ENCODE peak calls at places on chromosomes 16 and 17, in five cellular contexts. One of them, this sample, is unnamed.

GRCh38 chr16:86066755-86067154 is 167.8 kb downstream of the IRF8 start:
- DNase-seq in GM12878: no peak
- DNase-seq in K562: no peak
- DNase-seq in HCT116: no peak
- DNase-seq in SK-N-SH: no peak
- DNase-seq in this sample: no peak

GRCh38 chr16:57000271-57001025 is 11.1 kb downstream of the NLRC5 start:
- DNase-seq in SK-N-SH: no peak
- DNase-seq in HCT116: peak; percentile 19
- DNase-seq in GM12878: peak; percentile 87
- DNase-seq in K562: no peak
- DNase-seq in this sample: no peak

GRCh38 chr16:5004311-5004710 is 29.4 kb downstream of the NAGPA start:
- DNase-seq in SK-N-SH: no peak
- DNase-seq in K562: no peak
- DNase-seq in GM12878: no peak
- DNase-seq in HCT116: no peak
- DNase-seq in this sample: no peak

GRCh38 chr16:27154573-27155521 is 48.5 kb upstream of the KDM8 start:
- DNase-seq in HCT116: peak; percentile 56
- DNase-seq in K562: peak; percentile 87
- DNase-seq in SK-N-SH: peak; percentile 77
- DNase-seq in GM12878: no peak
- DNase-seq in this sample: peak; percentile 47

GRCh38 chr17:64491995-64492394 is 4.9 kb downstream of the POLG2 start:
- DNase-seq in SK-N-SH: no peak
- DNase-seq in K562: no peak
- DNase-seq in HCT116: no peak
- DNase-seq in GM12878: no peak
- DNase-seq in this sample: no peak

GRCh38 chr16:83968891-83969672 is 1.0 kb downstream of the NECAB2 start:
- DNase-seq in GM12878: no peak
- DNase-seq in K562: no peak
- DNase-seq in HCT116: no peak
- DNase-seq in SK-N-SH: no peak
- DNase-seq in this sample: no peak

GRCh38 chr16:4801962-4802658 is at the start of gene ROGDI:
- DNase-seq in GM12878: no peak
- DNase-seq in K562: peak; percentile 77
- DNase-seq in HCT116: peak; percentile 64
- DNase-seq in SK-N-SH: no peak
- DNase-seq in this sample: peak; percentile 71

GRCh38 chr16:13909872-13910303 is 10.1 kb upstream of the ERCC4 start:
- DNase-seq in K562: no peak
- DNase-seq in HCT116: no peak
- DNase-seq in GM12878: no peak
- DNase-seq in SK-N-SH: no peak
- DNase-seq in this sample: no peak

GRCh38 chr17:59840329-59840907 is 52.3 kb downstream of the TUBD1 start:
- DNase-seq in SK-N-SH: no peak
- DNase-seq in K562: no peak
- DNase-seq in HCT116: no peak
- DNase-seq in GM12878: no peak
- DNase-seq in this sample: peak; percentile 71

GRCh38 chr17:50903604-50904521 is 37.7 kb upstream of the TOB1 start:
- DNase-seq in HCT116: no peak
- DNase-seq in K562: no peak
- DNase-seq in SK-N-SH: no peak
- DNase-seq in GM12878: no peak
- DNase-seq in this sample: no peak

GRCh38 chr16:28105954-28106353 is 42.4 kb upstream of the GSG1L start:
- DNase-seq in GM12878: no peak
- DNase-seq in K562: no peak
- DNase-seq in SK-N-SH: no peak
- DNase-seq in HCT116: no peak
- DNase-seq in this sample: no peak

GRCh38 chr17:2232244-2232638 is 71.3 kb downstream of the SMG6 start:
- DNase-seq in K562: no peak
- DNase-seq in HCT116: no peak
- DNase-seq in GM12878: no peak
- DNase-seq in SK-N-SH: no peak
- DNase-seq in this sample: no peak

GRCh38 chr16:50683689-50684374 is 2.7 kb upstream of the SNX20 start:
- DNase-seq in GM12878: peak; percentile 87
- DNase-seq in SK-N-SH: no peak
- DNase-seq in K562: no peak
- DNase-seq in HCT116: no peak
- DNase-seq in this sample: no peak

GRCh38 chr17:29032067-29032551 is 10.8 kb upstream of the PIPOX start:
- DNase-seq in HCT116: no peak
- DNase-seq in GM12878: no peak
- DNase-seq in K562: no peak
- DNase-seq in SK-N-SH: no peak
- DNase-seq in this sample: no peak

GRCh38 chr17:5672141-5672540 is 87.8 kb upstream of the NLRP1 start:
- DNase-seq in HCT116: no peak
- DNase-seq in K562: no peak
- DNase-seq in GM12878: no peak
- DNase-seq in SK-N-SH: no peak
- DNase-seq in this sample: no peak

GRCh38 chr16:72937916-72938315 is 110.0 kb downstream of the ZFHX3 start:
- DNase-seq in K562: no peak
- DNase-seq in GM12878: no peak
- DNase-seq in SK-N-SH: no peak
- DNase-seq in HCT116: no peak
- DNase-seq in this sample: no peak

GRCh38 chr16:11268921-11269375 is at the start of gene TNP2:
- DNase-seq in GM12878: no peak
- DNase-seq in HCT116: no peak
- DNase-seq in K562: no peak
- DNase-seq in SK-N-SH: no peak
- DNase-seq in this sample: no peak

GRCh38 chr17:38815576-38816193 is 9.4 kb downstream of the CWC25 start:
- DNase-seq in GM12878: no peak
- DNase-seq in HCT116: no peak
- DNase-seq in SK-N-SH: no peak
- DNase-seq in K562: peak; percentile 39
- DNase-seq in this sample: no peak

GRCh38 chr16:48892884-48893283 is 282.9 kb upstream of the N4BP1 start:
- DNase-seq in GM12878: no peak
- DNase-seq in HCT116: peak; percentile 19
- DNase-seq in SK-N-SH: no peak
- DNase-seq in K562: peak; percentile 43
- DNase-seq in this sample: no peak

GRCh38 chr17:10051112-10051511 is 146.0 kb upstream of the RCVRN start:
- DNase-seq in K562: no peak
- DNase-seq in SK-N-SH: no peak
- DNase-seq in HCT116: no peak
- DNase-seq in GM12878: no peak
- DNase-seq in this sample: no peak

GRCh38 chr16:88900653-88901052 is 34.2 kb upstream of the PABPN1L start:
- DNase-seq in SK-N-SH: no peak
- DNase-seq in GM12878: no peak
- DNase-seq in K562: no peak
- DNase-seq in HCT116: no peak
- DNase-seq in this sample: no peak

GRCh38 chr17:273994-274832 is 78.4 kb downstream of the RPH3AL start:
- DNase-seq in K562: no peak
- DNase-seq in SK-N-SH: no peak
- DNase-seq in HCT116: no peak
- DNase-seq in GM12878: no peak
- DNase-seq in this sample: no peak

GRCh38 chr16:48632137-48632774 is 22.3 kb upstream of the N4BP1 start:
- DNase-seq in K562: no peak
- DNase-seq in SK-N-SH: no peak
- DNase-seq in HCT116: no peak
- DNase-seq in GM12878: no peak
- DNase-seq in this sample: no peak

GRCh38 chr16:5347561-5347960 is 250.0 kb upstream of the EEF2KMT start:
- DNase-seq in SK-N-SH: no peak
- DNase-seq in HCT116: no peak
- DNase-seq in K562: no peak
- DNase-seq in GM12878: no peak
- DNase-seq in this sample: no peak

GRCh38 chr17:82304826-82305726 is 12.3 kb downstream of the CD7 start:
- DNase-seq in HCT116: no peak
- DNase-seq in SK-N-SH: peak; percentile 71
- DNase-seq in K562: peak; percentile 26
- DNase-seq in GM12878: no peak
- DNase-seq in this sample: no peak
- TF ChIP-seq YY1 in HCT116: no peak
- TF ChIP-seq YY1 in SK-N-SH: no peak
- TF ChIP-seq YY1 in K562: no peak
- TF ChIP-seq YY1 in GM12878: no peak
- TF ChIP-seq YY1 in this sample: no peak

DNA sequence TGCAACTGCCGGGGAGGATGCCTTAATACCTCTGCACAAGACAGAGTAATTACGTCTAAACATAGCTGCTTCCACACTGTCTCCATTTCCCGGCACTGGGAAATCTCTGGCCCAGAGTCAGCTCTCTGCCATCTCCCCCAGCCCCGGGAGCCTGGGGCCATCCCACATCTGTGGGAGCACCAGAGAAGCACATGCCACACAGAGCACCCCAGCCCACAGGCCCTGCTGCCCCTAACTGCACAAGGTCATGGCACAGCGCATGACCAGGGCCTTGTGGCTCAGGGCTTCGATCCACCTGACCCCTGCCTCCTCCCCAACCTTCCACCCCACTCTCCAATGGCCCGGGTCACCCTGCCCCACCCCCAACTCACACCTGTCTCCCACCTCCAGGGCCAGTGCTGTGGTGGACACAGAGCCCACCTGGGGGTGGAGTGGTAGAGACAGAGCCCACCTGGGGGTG is 36.6 kb upstream of the RBFOX3 start:
- DNase-seq in SK-N-SH: peak; percentile 30
- DNase-seq in HCT116: no peak
- DNase-seq in K562: no peak
- DNase-seq in GM12878: no peak
- DNase-seq in this sample: no peak
- H3K4me3 ChIP-seq in SK-N-SH: no peak overlapping the region
- H3K4me3 ChIP-seq in HCT116: no peak overlapping the region
- H3K4me3 ChIP-seq in K562: no peak overlapping the region
- H3K4me3 ChIP-seq in GM12878: no peak overlapping the region
- H3K4me3 ChIP-seq in this sample: no peak overlapping the region

GRCh38 chr16:20363191-20363590 is 10.7 kb upstream of the UMOD start:
- DNase-seq in K562: no peak
- DNase-seq in HCT116: no peak
- DNase-seq in SK-N-SH: no peak
- DNase-seq in GM12878: no peak
- DNase-seq in this sample: no peak
- TF ChIP-seq YY1 in K562: no peak
- TF ChIP-seq YY1 in HCT116: no peak
- TF ChIP-seq YY1 in SK-N-SH: no peak
- TF ChIP-seq YY1 in GM12878: no peak
- TF ChIP-seq YY1 in this sample: no peak

GRCh38 chr17:43849116-43849515 is 2.1 kb downstream of the CD300LG start:
- DNase-seq in GM12878: no peak
- DNase-seq in HCT116: no peak
- DNase-seq in K562: no peak
- DNase-seq in SK-N-SH: no peak
- DNase-seq in this sample: no peak
- H3K4me3 ChIP-seq in GM12878: no peak overlapping the region
- H3K4me3 ChIP-seq in HCT116: no peak overlapping the region
- H3K4me3 ChIP-seq in K562: no peak overlapping the region
- H3K4me3 ChIP-seq in SK-N-SH: no peak overlapping the region
- H3K4me3 ChIP-seq in this sample: no peak overlapping the region

DNA sequence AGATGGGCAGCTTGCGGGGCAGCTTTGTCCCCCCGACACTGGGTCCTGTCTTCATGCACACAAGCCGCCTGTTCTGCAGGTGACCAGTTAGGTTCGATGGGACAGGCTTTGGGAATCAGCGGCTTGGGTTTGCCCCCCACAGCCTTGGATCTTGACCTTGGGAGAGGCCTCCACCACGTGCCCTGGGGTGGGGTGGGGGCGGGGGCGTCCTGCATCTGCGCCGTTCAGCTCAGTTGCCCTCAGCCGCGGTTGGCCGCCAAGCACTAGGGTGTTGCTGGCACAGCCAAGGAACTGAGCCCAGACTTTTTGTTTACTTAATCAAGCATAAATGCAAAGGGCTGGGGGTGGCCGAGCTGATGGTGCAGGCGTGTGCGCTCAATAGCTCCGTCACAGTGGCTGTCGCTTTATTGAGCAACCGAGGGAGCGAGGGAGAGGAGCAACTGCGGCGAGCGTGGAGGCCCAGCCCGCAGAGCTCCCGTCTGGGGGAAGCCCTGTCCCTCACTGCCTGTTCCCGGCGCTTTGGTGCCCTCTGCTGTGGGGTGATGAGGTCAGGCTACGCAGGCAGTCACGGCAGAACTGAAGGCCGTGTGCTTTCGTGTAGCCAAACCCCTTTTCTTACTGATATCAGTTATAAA is 33.9 kb downstream of the JPH3 start:
- DNase-seq in K562: peak; percentile 85
- DNase-seq in SK-N-SH: peak; percentile 93
- DNase-seq in HCT116: peak; percentile 76
- DNase-seq in GM12878: no peak
- DNase-seq in this sample: peak; percentile 70
- TF ChIP-seq YY1 in K562: no peak
- TF ChIP-seq YY1 in SK-N-SH: no peak
- TF ChIP-seq YY1 in HCT116: no peak
- TF ChIP-seq YY1 in GM12878: no peak
- TF ChIP-seq YY1 in this sample: no peak

GRCh38 chr17:74277935-74278334 is 3.9 kb downstream of the DNAI2 start:
- DNase-seq in K562: no peak
- DNase-seq in SK-N-SH: no peak
- DNase-seq in HCT116: no peak
- DNase-seq in GM12878: no peak
- DNase-seq in this sample: no peak

GRCh38 chr17:74283371-74283673 is 9.3 kb downstream of the DNAI2 start:
- DNase-seq in HCT116: no peak
- DNase-seq in GM12878: no peak
- DNase-seq in K562: no peak
- DNase-seq in SK-N-SH: no peak
- DNase-seq in this sample: no peak

GRCh38 chr17:74282587-74283370 is 8.7 kb downstream of the DNAI2 start:
- DNase-seq in HCT116: no peak
- DNase-seq in GM12878: peak; percentile 69
- DNase-seq in K562: peak; percentile 62
- DNase-seq in SK-N-SH: no peak
- DNase-seq in this sample: no peak

GRCh38 chr17:74280093-74280513 is 6.1 kb downstream of the DNAI2 start:
- DNase-seq in GM12878: no peak
- DNase-seq in K562: no peak
- DNase-seq in SK-N-SH: no peak
- DNase-seq in HCT116: no peak
- DNase-seq in this sample: no peak

DNA sequence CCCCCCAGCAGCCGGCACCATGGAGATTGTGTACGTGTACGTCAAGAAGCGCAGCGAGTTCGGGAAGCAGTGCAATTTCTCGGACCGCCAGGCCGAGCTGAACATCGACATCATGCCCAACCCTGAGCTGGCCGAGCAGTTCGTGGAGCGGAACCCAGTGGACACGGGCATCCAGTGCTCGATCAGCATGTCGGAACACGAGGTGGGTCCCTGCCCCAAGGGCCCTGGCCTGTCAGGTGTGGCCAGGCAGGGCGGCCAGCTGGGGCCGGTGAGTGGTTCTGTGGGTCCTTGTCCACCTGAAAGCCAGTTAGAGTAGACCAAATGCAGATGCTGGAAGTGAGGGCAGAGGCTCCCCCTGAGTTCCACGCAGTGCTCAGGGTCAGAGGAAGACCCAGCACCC is 7.8 kb downstream of the DNAI2 start:
- DNase-seq in K562: no peak
- DNase-seq in SK-N-SH: no peak
- DNase-seq in HCT116: no peak
- DNase-seq in GM12878: no peak
- DNase-seq in this sample: no peak
- H3K4me3 ChIP-seq in K562: no peak overlapping the region
- H3K4me3 ChIP-seq in SK-N-SH: no peak overlapping the region
- H3K4me3 ChIP-seq in HCT116: no peak overlapping the region
- H3K4me3 ChIP-seq in GM12878: no peak overlapping the region
- H3K4me3 ChIP-seq in this sample: no peak overlapping the region

This sample was measured in NT2/D1.